ENCODE peak calls at places on chromosomes 12 and 14, in nine cellular contexts. One of them, this sample, is unnamed.

GRCh38 chr12:64840129-64840528 is 15.7 kb downstream of the TBC1D30 start:
- DNase-seq in SIG-M5: no peak
- DNase-seq in naive thymus-derived CD4-positive, alpha-beta T cell: no peak
- DNase-seq in Ammon's horn: no peak
- DNase-seq in NAMALWA: no peak
- DNase-seq in keratinocyte: no peak
- DNase-seq in ovary: no peak
- DNase-seq in T-helper 17 cell: no peak
- DNase-seq in GM12891: no peak
- DNase-seq in this sample: no peak

GRCh38 chr12:68331869-68332725 is at the start of gene MDM1:
- DNase-seq in SIG-M5: peak; percentile 93
- DNase-seq in naive thymus-derived CD4-positive, alpha-beta T cell: peak; percentile 93
- DNase-seq in Ammon's horn: peak; percentile 99
- DNase-seq in NAMALWA: peak; percentile 99
- DNase-seq in keratinocyte: peak; percentile 65
- DNase-seq in ovary: peak; percentile 95
- DNase-seq in T-helper 17 cell: peak; percentile 89
- DNase-seq in GM12891: peak; percentile 92
- DNase-seq in this sample: peak; percentile 97

GRCh38 chr12:9106610-9107541 is 8.8 kb downstream of the A2M start:
- DNase-seq in SIG-M5: no peak
- DNase-seq in naive thymus-derived CD4-positive, alpha-beta T cell: no peak
- DNase-seq in Ammon's horn: no peak
- DNase-seq in NAMALWA: no peak
- DNase-seq in keratinocyte: no peak
- DNase-seq in ovary: no peak
- DNase-seq in T-helper 17 cell: no peak
- DNase-seq in GM12891: no peak
- DNase-seq in this sample: no peak

GRCh38 chr14:95943699-95944098 is 67.1 kb downstream of the TUNAR start:
- DNase-seq in SIG-M5: no peak
- DNase-seq in naive thymus-derived CD4-positive, alpha-beta T cell: no peak
- DNase-seq in Ammon's horn: peak; percentile 63
- DNase-seq in NAMALWA: no peak
- DNase-seq in keratinocyte: no peak
- DNase-seq in ovary: no peak
- DNase-seq in T-helper 17 cell: no peak
- DNase-seq in GM12891: no peak
- DNase-seq in this sample: no peak

GRCh38 chr12:52246720-52247621 is 13.9 kb downstream of the KRT7 start:
- DNase-seq in SIG-M5: no peak
- DNase-seq in naive thymus-derived CD4-positive, alpha-beta T cell: no peak
- DNase-seq in Ammon's horn: no peak
- DNase-seq in NAMALWA: no peak
- DNase-seq in keratinocyte: no peak
- DNase-seq in ovary: no peak
- DNase-seq in T-helper 17 cell: no peak
- DNase-seq in GM12891: no peak
- DNase-seq in this sample: no peak

GRCh38 chr12:72677187-72677586 is 405.0 kb downstream of the TRHDE start:
- DNase-seq in SIG-M5: no peak
- DNase-seq in naive thymus-derived CD4-positive, alpha-beta T cell: no peak
- DNase-seq in Ammon's horn: no peak
- DNase-seq in NAMALWA: no peak
- DNase-seq in keratinocyte: no peak
- DNase-seq in ovary: no peak
- DNase-seq in T-helper 17 cell: no peak
- DNase-seq in GM12891: no peak
- DNase-seq in this sample: no peak

GRCh38 chr12:75945581-75945980 is 86.0 kb downstream of the PHLDA1 start:
- DNase-seq in SIG-M5: no peak
- DNase-seq in naive thymus-derived CD4-positive, alpha-beta T cell: no peak
- DNase-seq in Ammon's horn: no peak
- DNase-seq in NAMALWA: no peak
- DNase-seq in keratinocyte: no peak
- DNase-seq in ovary: no peak
- DNase-seq in T-helper 17 cell: no peak
- DNase-seq in GM12891: no peak
- DNase-seq in this sample: no peak

GRCh38 chr12:124328116-124328515 is 33.2 kb downstream of the RFLNA start:
- DNase-seq in SIG-M5: no peak
- DNase-seq in naive thymus-derived CD4-positive, alpha-beta T cell: no peak
- DNase-seq in Ammon's horn: no peak
- DNase-seq in NAMALWA: no peak
- DNase-seq in keratinocyte: no peak
- DNase-seq in ovary: no peak
- DNase-seq in T-helper 17 cell: no peak
- DNase-seq in GM12891: no peak
- DNase-seq in this sample: no peak